ENCODE peak calls at places on chromosomes 5 and 9, in nine cellular contexts. C, D, Z, P, O, W, Q, M and T are unnamed samples.

GRCh38 chr9:86706391-86706790 is 240.9 kb downstream of the GAS1 start:
- DNase-seq in P (no peak), D (no peak), M (no peak), Z (no peak), O (no peak), C (no peak), W (no peak), Q (no peak), T (no peak)

GRCh38 chr9:73280113-73280512 is 128.4 kb downstream of the ANXA1 start:
- DNase-seq in P (no peak), Q (no peak), M (no peak), O (no peak), Z (no peak), D (no peak), C (no peak), W (no peak), T (no peak)

GRCh38 chr5:54469655-54470054 is 14.2 kb downstream of the HSPB3 start:
- DNase-seq in M (peak), C (no peak), Q (no peak), O (no peak), D (peak), Z (no peak), W (no peak), P (no peak), T (no peak)

GRCh38 chr9:37371565-37372464 is 50.7 kb upstream of the GRHPR start:
- DNase-seq in P (no peak), Z (no peak), W (no peak), Q (no peak), M (no peak), D (peak), O (no peak), C (no peak), T (no peak)

GRCh38 chr5:59709833-59710232 is 183.7 kb downstream of the PDE4D start:
- DNase-seq in Z (no peak), W (peak), Q (no peak), O (no peak), P (no peak), D (no peak), M (no peak), C (peak), T (no peak)

GRCh38 chr5:127416896-127417295 is 100.5 kb upstream of the PRRC1 start:
- DNase-seq in M (no peak), P (no peak), Q (no peak), W (no peak), C (no peak), Z (no peak), D (no peak), O (no peak), T (no peak)

GRCh38 chr9:98867434-98868168 is 60.1 kb downstream of the GALNT12 start:
- DNase-seq in W (peak), O (peak), C (no peak), Q (no peak), D (peak), P (peak), Z (peak), M (no peak), T (peak)

GRCh38 chr5:157915638-157916037 is 56.7 kb upstream of the CLINT1 start:
- DNase-seq in D (peak), Z (peak), Q (peak), W (peak), P (peak), M (no peak), C (peak), O (peak), T (peak)

GRCh38 chr5:123545506-123545905 is 33.5 kb downstream of the CSNK1G3 start:
- DNase-seq in Q (no peak), D (peak), O (no peak), Z (no peak), M (peak), W (no peak), C (no peak), P (no peak), T (no peak)

GRCh38 chr5:168950241-168950951 is 350.5 kb downstream of the SLIT3 start:
- DNase-seq in C (no peak), Z (no peak), Q (no peak), M (no peak), O (no peak), D (no peak), W (no peak), P (no peak), T (no peak)

GRCh38 chr5:55868846-55869245 is 17.7 kb downstream of the IL31RA start:
- DNase-seq in P (no peak), Z (no peak), M (no peak), C (no peak), O (no peak), Q (peak), D (no peak), W (no peak), T (no peak)

GRCh38 chr5:5533927-5534326 is 111.5 kb downstream of the ICE1 start:
- DNase-seq in C (no peak), Q (no peak), O (no peak), W (no peak), P (no peak), D (no peak), Z (no peak), M (no peak), T (no peak)

GRCh38 chr5:34491251-34491620 is 164.9 kb upstream of the RAI14 start:
- DNase-seq in Q (no peak), Z (no peak), C (no peak), W (no peak), D (no peak), M (no peak), O (no peak), P (no peak), T (no peak)

GRCh38 chr9:2630158-2630557 is 8.6 kb downstream of the VLDLR start:
- DNase-seq in M (no peak), Z (no peak), C (no peak), P (no peak), O (no peak), W (no peak), D (no peak), Q (no peak), T (no peak)
- H3K27ac ChIP-seq in M (no peak), Z (no peak), C (no peak), P (no peak), O (peak), W (peak), D (no peak), Q (peak), T (no peak)

GRCh38 chr5:103036601-103037000 is 83.3 kb downstream of the GIN1 start:
- DNase-seq in O (no peak), P (no peak), Z (no peak), W (no peak), D (no peak), C (no peak), M (no peak), Q (no peak), T (no peak)

GRCh38 chr5:103033696-103034095 is 86.2 kb downstream of the GIN1 start:
- DNase-seq in C (no peak), Z (peak), W (no peak), Q (no peak), P (no peak), M (no peak), O (no peak), D (no peak), T (no peak)

GRCh38 chr5:103037673-103038455 is 82.1 kb downstream of the GIN1 start:
- DNase-seq in C (no peak), O (no peak), D (peak), M (no peak), Z (no peak), P (no peak), Q (no peak), W (no peak), T (no peak)

GRCh38 chr5:103035701-103036100 is 84.2 kb downstream of the GIN1 start:
- DNase-seq in W (no peak), M (no peak), D (no peak), O (no peak), C (no peak), Q (no peak), P (no peak), Z (no peak), T (no peak)

DNA sequence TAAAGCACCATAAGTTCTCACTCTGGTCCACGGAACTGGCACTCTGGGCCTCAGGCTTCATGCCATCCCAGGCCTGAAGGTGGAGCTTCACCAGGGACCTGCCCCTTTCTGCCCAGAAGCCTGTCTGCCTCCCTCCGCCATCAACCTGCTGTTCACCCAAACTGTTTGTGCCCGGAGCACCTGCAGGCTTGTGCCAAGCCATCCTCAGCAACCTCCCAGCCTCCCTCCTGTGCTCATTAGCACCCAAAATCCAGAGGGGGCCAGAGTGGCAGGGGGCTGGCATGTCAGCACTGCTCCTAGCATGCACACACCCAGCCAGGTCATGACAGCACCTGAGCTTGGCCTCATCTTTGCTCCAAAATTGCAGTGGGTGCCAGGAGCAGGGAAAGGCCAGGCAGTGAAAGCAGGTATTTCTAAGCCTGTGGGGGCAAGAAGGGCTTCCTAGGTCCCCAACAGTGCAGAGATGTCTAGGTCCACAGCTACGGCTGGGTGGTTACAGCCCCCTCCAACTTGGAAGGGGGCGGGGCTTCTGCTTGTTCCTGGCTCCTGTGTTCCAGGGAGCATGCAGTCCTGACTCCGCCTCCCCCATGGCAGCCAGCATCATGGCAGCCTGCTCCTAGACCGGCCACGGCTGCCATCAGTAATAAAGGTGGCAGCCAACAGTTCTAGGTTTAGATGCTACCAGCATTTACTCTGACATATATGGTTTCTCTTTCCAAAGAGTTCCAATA is 85.1 kb downstream of the GIN1 start:
- DNase-seq in W (no peak), O (no peak), Q (no peak), C (no peak), P (no peak), D (no peak), M (no peak), Z (no peak), T (no peak)
- H3K4me3 ChIP-seq in W (no peak), O (no peak), Q (no peak), C (no peak), P (no peak), D (no peak), M (no peak), Z (no peak), T (no peak)

GRCh38 chr9:69253057-69253456 is 72.0 kb upstream of the ENTREP1 start:
- DNase-seq in Q (no peak), P (no peak), C (peak), D (no peak), W (no peak), Z (no peak), M (no peak), O (no peak), T (no peak)
- H3K27ac ChIP-seq in Q (peak), P (peak), C (no peak), D (no peak), W (peak), Z (no peak), M (no peak), O (no peak), T (peak)

DNA sequence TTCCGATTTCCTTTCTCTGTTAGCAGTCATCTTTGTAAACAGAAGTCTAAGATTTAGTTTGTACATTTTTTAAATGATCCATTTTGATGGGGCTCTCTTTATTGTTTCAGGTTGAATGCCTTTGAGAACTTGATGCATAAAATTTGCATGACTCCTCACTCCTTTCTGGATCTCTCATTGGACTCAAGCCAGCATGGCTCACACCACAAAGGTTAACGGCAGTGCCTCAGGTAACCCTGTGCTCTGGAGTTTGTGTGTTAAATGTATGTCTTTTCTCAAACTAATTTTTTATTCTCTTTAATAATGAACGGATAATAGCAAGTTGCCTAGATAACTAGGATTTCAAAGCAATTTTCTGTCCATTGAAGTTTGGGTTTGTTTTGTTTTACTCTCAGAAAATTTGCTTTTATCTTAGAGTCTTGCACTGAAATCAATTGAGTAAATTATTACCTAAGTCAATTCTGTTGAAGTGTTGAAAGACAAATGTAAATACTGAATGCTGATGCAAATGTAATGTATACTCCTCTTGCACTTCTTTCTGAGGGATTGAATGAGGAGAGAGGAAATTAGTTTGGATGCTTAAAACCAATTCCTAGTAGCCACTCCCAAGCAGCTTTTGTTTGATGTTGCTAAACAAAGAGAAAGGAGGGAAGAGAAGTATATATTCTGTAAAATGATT is 164.6 kb upstream of the DMRT1 start:
- DNase-seq in Z (no peak), O (no peak), D (no peak), M (no peak), Q (no peak), C (no peak), W (no peak), P (no peak), T (no peak)
- H3K4me3 ChIP-seq in Z (peak), O (peak), D (no peak), M (peak), Q (peak), C (peak), W (peak), P (peak), T (peak)